ENCODE peak calls at places on chromosomes 7 and 10, in seven cellular contexts. J is GM12878, S is HepG2, X is SK-N-SH, K is HCT116, U is H1, O is K562. M is an unnamed sample.

GRCh38 chr7:38702002-38702535 is 70.9 kb upstream of the AMPH start:
- DNase-seq in U (no peak), K (no peak), S (no peak), O (no peak), X (no peak), J (no peak), M (no peak)

GRCh38 chr7:12314199-12314598 is 89.5 kb downstream of the VWDE start:
- DNase-seq in X (no peak), J (no peak), U (no peak), S (no peak), K (no peak), O (no peak), M (no peak)

GRCh38 chr7:128217972-128218652 is 23.0 kb upstream of the LEP start:
- DNase-seq in X (peak), K (no peak), U (no peak), S (peak), J (no peak), O (peak), M (no peak)

GRCh38 chr7:116653646-116654045 is 18.4 kb upstream of the MET start:
- DNase-seq in O (no peak), X (no peak), J (no peak), U (no peak), K (no peak), S (no peak), M (no peak)

GRCh38 chr7:21542891-21543527 is at the start of gene DNAH11:
- DNase-seq in U (peak), S (no peak), O (peak), J (no peak), X (peak), K (no peak), M (no peak)

GRCh38 chr10:29257106-29257783 is 31.6 kb upstream of the LYZL1 start:
- DNase-seq in O (no peak), J (no peak), X (no peak), K (no peak), S (no peak), U (no peak), M (no peak)

GRCh38 chr10:103616705-103617361 is 123.3 kb downstream of the NEURL1 start:
- DNase-seq in J (no peak), S (no peak), O (no peak), U (no peak), X (no peak), K (no peak), M (no peak)

GRCh38 chr7:128404826-128405344 is 4.9 kb downstream of the IMPDH1 start:
- DNase-seq in U (no peak), K (no peak), S (no peak), O (no peak), J (no peak), X (peak), M (no peak)

GRCh38 chr7:101093907-101094306 is 8.6 kb downstream of the TRIM56 start:
- DNase-seq in S (no peak), J (no peak), X (no peak), U (no peak), K (no peak), O (no peak), M (no peak)
- TF ChIP-seq JUND in S (no peak), J (no peak), X (peak), U (no peak), K (no peak), O (no peak), M (no peak)

DNA sequence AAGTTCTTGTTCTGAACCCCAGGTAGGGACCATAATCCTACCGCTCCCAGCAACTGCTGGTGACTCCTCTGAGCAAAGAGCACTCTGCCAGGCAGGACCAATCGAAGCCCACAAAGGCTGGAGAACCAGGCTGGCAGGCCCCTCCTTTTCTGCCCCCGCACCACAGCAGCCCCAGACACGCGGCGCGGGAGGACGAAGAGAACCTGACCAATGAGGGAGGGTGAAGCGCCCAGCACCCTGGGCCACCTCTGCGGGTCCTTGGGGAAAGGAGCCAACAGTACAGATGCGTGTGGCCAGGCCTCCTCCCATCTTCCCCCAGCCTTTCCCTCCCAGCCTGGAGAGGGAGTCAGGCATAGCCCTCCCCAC is 25.9 kb downstream of the CTBP2 start:
- DNase-seq in K (no peak), U (no peak), J (no peak), S (no peak), X (no peak), O (no peak), M (no peak)
- TF ChIP-seq JUND in K (no peak), U (no peak), J (no peak), S (no peak), X (no peak), O (no peak), M (no peak)

DNA sequence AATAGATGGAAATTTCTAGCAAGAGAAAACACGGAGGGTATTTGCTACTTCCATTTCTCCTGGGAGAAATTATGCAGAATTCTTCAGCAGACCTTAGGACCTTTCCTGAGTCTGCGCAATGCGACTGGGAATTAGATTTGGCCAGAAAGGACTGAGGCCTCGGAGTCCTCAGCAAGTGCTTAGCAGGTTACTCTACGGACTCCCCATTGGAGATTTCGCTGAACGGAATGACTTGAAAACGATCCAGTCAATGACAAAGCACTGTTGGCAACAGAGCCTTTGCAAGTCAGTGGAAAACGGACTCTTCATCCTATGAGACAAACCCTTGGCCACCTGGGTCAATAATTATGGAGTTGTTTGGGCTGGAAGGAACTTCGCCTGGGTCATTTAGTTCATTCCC is 107.5 kb downstream of the FAM204A start:
- DNase-seq in S (no peak), J (no peak), O (no peak), U (no peak), K (no peak), X (no peak), M (no peak)
- TF ChIP-seq JUND in S (no peak), J (no peak), O (no peak), U (no peak), K (no peak), X (no peak), M (no peak)

GRCh38 chr10:71565284-71566000 is 154.1 kb downstream of the C10orf105 start:
- DNase-seq in O (no peak), K (no peak), X (no peak), J (no peak), S (no peak), U (no peak), M (no peak)

GRCh38 chr10:71564221-71564820 is 155.3 kb downstream of the C10orf105 start:
- DNase-seq in O (no peak), X (no peak), K (no peak), U (no peak), S (no peak), J (no peak), M (no peak)

GRCh38 chr10:71561003-71561577 is 158.5 kb downstream of the C10orf105 start:
- DNase-seq in K (no peak), U (no peak), J (no peak), X (no peak), O (no peak), S (no peak), M (no peak)

GRCh38 chr10:71562884-71563283 is 156.7 kb downstream of the C10orf105 start:
- DNase-seq in K (no peak), U (no peak), J (no peak), S (no peak), O (no peak), X (no peak), M (no peak)

GRCh38 chr10:71562181-71562580 is 157.4 kb downstream of the C10orf105 start:
- DNase-seq in J (no peak), U (no peak), K (no peak), S (no peak), X (no peak), O (no peak), M (no peak)
- TF ChIP-seq JUND in J (no peak), U (no peak), K (no peak), S (no peak), X (no peak), O (no peak), M (no peak)

GRCh38 chr10:133388973-133389818 is 4.8 kb upstream of the MTG1 start:
- DNase-seq in K (no peak), J (peak), X (no peak), U (no peak), O (peak), S (no peak), M (no peak)
- TF ChIP-seq JUND in K (no peak), J (peak), X (no peak), U (no peak), O (no peak), S (no peak), M (no peak)

GRCh38 chr10:6612371-6612770 is 32.3 kb upstream of the PRKCQ start:
- DNase-seq in O (no peak), S (no peak), K (no peak), U (no peak), X (no peak), J (no peak), M (no peak)

GRCh38 chr10:6607187-6607586 is 27.1 kb upstream of the PRKCQ start:
- DNase-seq in X (no peak), O (no peak), J (no peak), U (no peak), K (no peak), S (no peak), M (no peak)

GRCh38 chr10:6610647-6611046 is 30.6 kb upstream of the PRKCQ start:
- DNase-seq in U (no peak), S (no peak), J (no peak), O (no peak), K (no peak), X (no peak), M (no peak)

GRCh38 chr10:6603142-6604125 is 23.4 kb upstream of the PRKCQ start:
- DNase-seq in U (no peak), O (no peak), J (no peak), K (no peak), S (no peak), X (no peak), M (no peak)

DNA sequence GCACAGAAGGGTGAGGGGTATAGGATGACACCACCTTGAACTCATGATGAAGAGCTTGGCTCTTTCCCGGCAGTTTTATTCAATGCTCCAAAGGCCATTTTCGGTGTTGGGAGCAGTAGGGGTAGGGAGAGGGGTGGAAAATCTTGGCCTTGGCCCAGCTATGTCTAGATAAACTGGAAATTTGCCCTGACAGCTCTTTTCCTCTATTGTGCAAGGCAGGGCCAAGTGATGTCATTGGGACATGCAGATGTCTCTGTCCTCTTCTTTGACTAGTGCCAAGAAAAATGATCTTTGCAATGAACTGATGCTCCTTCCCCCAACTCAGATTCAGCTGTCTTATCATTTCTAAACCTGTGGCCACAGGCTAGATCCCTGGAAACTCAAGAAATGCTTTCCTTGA is 27.7 kb upstream of the PRKCQ start:
- DNase-seq in K (no peak), J (no peak), U (no peak), O (no peak), S (no peak), X (no peak), M (no peak)
- TF ChIP-seq JUND in K (no peak), J (no peak), U (no peak), O (no peak), S (no peak), X (no peak), M (no peak)

GRCh38 chr7:5552123-5552522 is 128.5 kb upstream of the TNRC18 start:
- DNase-seq in S (no peak), U (no peak), O (peak), X (no peak), J (no peak), K (no peak), M (no peak)

GRCh38 chr7:5550831-5551230 is 127.2 kb upstream of the TNRC18 start:
- DNase-seq in K (no peak), J (no peak), S (no peak), U (no peak), O (peak), X (peak), M (no peak)

GRCh38 chr7:5550385-5550784 is 126.8 kb upstream of the TNRC18 start:
- DNase-seq in X (peak), U (no peak), K (no peak), O (peak), J (no peak), S (no peak), M (no peak)

GRCh38 chr7:5546626-5547025 is 123.0 kb upstream of the TNRC18 start:
- DNase-seq in U (no peak), J (no peak), O (no peak), S (no peak), X (no peak), K (no peak), M (no peak)

DNA sequence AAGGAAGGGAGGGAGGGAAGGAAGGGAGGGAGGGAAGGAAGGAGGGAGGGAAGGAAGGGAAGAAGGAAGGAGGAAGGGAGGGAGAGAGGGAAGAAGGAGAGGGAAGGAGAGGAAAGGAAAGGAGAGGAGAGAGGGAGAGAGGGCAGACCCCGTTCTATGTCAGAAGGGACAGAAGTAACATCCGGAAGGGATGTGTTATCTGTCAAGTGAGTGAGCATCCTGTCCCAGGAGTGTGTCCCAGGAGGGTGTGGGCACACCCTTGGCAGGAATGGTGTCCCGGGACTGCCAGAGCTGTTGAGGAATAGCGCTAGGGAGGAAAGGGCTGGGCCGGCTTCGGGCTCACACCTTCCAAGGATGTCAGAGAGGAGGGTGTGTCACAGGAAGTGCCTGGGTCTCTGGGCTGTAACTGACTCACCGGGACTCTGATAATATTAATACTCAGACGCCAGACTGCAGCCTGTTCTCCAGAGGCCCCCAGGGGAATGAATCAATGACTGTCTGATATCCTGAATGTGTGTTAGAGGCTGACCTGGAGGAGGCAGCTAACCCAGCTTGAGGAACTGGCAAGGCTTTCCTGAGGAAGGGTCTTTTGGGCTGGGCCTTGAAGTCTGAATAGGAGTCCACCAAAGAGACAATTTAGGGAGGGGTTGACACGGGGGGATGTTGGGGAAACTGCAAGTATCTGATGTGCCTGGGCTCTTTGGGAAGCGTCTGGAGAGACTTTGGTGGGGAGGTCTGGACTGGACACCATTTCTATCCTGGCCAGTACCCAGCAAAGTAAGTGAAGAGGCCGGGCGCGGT is 125.7 kb upstream of the TNRC18 start:
- DNase-seq in S (no peak), O (peak), K (peak), U (no peak), X (peak), J (no peak), M (no peak)
- TF ChIP-seq JUND in S (no peak), O (peak), K (no peak), U (no peak), X (no peak), J (no peak), M (no peak)

GRCh38 chr10:126397166-126397565 is 8.9 kb upstream of the ADAM12 start:
- DNase-seq in S (no peak), O (no peak), X (no peak), K (no peak), J (no peak), U (no peak), M (no peak)

GRCh38 chr10:126400641-126401040 is 12.4 kb upstream of the ADAM12 start:
- DNase-seq in S (no peak), K (no peak), O (no peak), U (no peak), J (no peak), X (no peak), M (no peak)

GRCh38 chr10:126398924-126399323 is 10.6 kb upstream of the ADAM12 start:
- DNase-seq in K (no peak), S (no peak), X (peak), U (no peak), O (no peak), J (no peak), M (no peak)

GRCh38 chr10:126398383-126398743 is 10.1 kb upstream of the ADAM12 start:
- DNase-seq in U (no peak), X (no peak), S (no peak), J (no peak), K (no peak), O (no peak), M (no peak)

GRCh38 chr10:126397640-126398382 is 9.5 kb upstream of the ADAM12 start:
- DNase-seq in X (peak), K (no peak), O (no peak), J (no peak), S (no peak), U (no peak), M (no peak)
- TF ChIP-seq JUND in X (peak), K (no peak), O (no peak), J (no peak), S (no peak), U (no peak), M (no peak)

GRCh38 chr7:92788559-92789183 is 47.7 kb downstream of the CDK6 start:
- DNase-seq in J (no peak), K (no peak), O (no peak), S (no peak), U (no peak), X (no peak), M (no peak)

GRCh38 chr7:92794386-92794785 is 42.0 kb downstream of the CDK6 start:
- DNase-seq in J (no peak), X (no peak), S (no peak), K (no peak), U (no peak), O (no peak), M (no peak)

GRCh38 chr7:92793656-92794205 is 42.6 kb downstream of the CDK6 start:
- DNase-seq in X (no peak), U (no peak), J (no peak), O (no peak), K (no peak), S (no peak), M (no peak)

GRCh38 chr7:92794846-92795245 is 41.5 kb downstream of the CDK6 start:
- DNase-seq in J (no peak), U (no peak), S (no peak), X (no peak), O (no peak), K (no peak), M (no peak)

DNA sequence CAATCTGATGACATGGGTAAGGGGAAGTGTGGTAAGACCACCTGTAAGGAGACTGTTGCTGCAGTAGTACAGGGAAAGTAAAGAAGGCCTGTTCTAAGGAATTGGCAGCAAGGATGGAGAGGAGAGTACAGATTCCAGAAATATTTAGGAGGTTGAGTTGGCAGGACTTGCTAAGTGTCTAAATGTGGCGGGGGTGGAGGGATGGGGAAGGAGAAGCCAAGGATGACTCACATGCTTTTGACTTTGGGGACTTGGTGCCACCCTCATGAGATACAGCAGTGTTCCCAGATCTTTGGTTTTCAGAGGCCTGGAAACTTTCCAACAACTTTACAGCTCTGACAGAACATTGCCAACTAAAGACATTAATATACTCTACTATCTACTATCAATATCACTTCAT is 45.4 kb downstream of the CDK6 start:
- DNase-seq in X (no peak), U (no peak), S (no peak), J (no peak), O (no peak), K (no peak), M (no peak)
- TF ChIP-seq JUND in X (peak), U (no peak), S (no peak), J (no peak), O (no peak), K (no peak), M (no peak)